ENCODE peak calls at places on chromosomes 3 and 15, in nine cellular contexts. Y is GM23248; M is G401; Q is heart right ventricle; R is stimulated activated CD4-positive, alpha-beta T cell treated with anti-CD3 and anti-CD28 coated beads, TNF-alpha, amount 100 ng/mL, for 4 hours; V is hypothalamus; K is naive thymus-derived CD8-positive, alpha-beta T cell; Z is pancreas; H is fibroblast of mammary gland. G is an unnamed sample.

GRCh38 chr3:81274671-81275070 is 486.8 kb downstream of the GBE1 start:
- DNase-seq in Z (no peak), R (no peak), V (no peak), H (no peak), Y (peak; percentile 22), Q (no peak), M (no peak), K (no peak), G (no peak)

GRCh38 chr3:47984089-47984759 is 32.0 kb downstream of the MAP4 start:
- DNase-seq in R (no peak), Q (no peak), Y (peak; percentile 91), V (no peak), H (peak; percentile 87), K (no peak), M (no peak), Z (no peak), G (no peak)

GRCh38 chr3:56858331-56858730 is 56.6 kb upstream of the ARHGEF3 start:
- DNase-seq in K (no peak), Y (no peak), V (no peak), R (no peak), H (no peak), Q (no peak), M (no peak), Z (no peak), G (no peak)

GRCh38 chr3:184472723-184473419 is 88.7 kb upstream of the EPHB3 start:
- DNase-seq in Y (no peak), Q (peak; percentile 50), V (no peak), K (peak; percentile 27), H (no peak), M (no peak), R (no peak), Z (no peak), G (no peak)

GRCh38 chr15:53586815-53587214 is 172.6 kb downstream of the WDR72 start:
- DNase-seq in R (no peak), V (peak; percentile 11), M (peak; percentile 22), H (peak; percentile 5), Y (no peak), Z (peak; percentile 73), Q (no peak), K (no peak), G (no peak)

GRCh38 chr3:153138267-153139210 is 23.5 kb upstream of the RAP2B start:
- DNase-seq in Q (peak; percentile 19), R (no peak), Z (peak; percentile 74), H (peak; percentile 94), Y (peak; percentile 95), V (no peak), K (no peak), M (no peak), G (no peak)

GRCh38 chr3:46857485-46858341 is 5.5 kb downstream of the MYL3 start:
- DNase-seq in M (no peak), H (no peak), Y (no peak), V (no peak), Z (no peak), K (no peak), R (no peak), Q (peak; percentile 4), G (no peak)

GRCh38 chr3:177523991-177524438 is 326.7 kb upstream of the TBL1XR1 start:
- DNase-seq in Q (no peak), K (no peak), R (no peak), M (no peak), Z (no peak), V (no peak), Y (no peak), H (peak; percentile 39), G (no peak)

GRCh38 chr15:40796508-40796907 is 10.4 kb upstream of the ZFYVE19 start:
- DNase-seq in H (no peak), Q (no peak), Y (no peak), R (no peak), Z (no peak), V (no peak), K (no peak), M (no peak), G (no peak)

GRCh38 chr3:139227165-139227564 is 116.7 kb upstream of the MRPS22 start:
- DNase-seq in H (no peak), R (no peak), V (no peak), M (peak; percentile 2), Y (no peak), Q (peak; percentile 75), K (no peak), Z (peak; percentile 93), G (no peak)

GRCh38 chr3:179655236-179655635 is 2.4 kb downstream of the USP13 start:
- DNase-seq in Z (no peak), Q (no peak), Y (no peak), K (no peak), M (no peak), V (no peak), R (no peak), H (no peak), G (no peak)

GRCh38 chr3:98980915-98981596 is 79.6 kb upstream of the DCBLD2 start:
- DNase-seq in H (peak; percentile 76), K (no peak), M (no peak), R (no peak), Q (no peak), V (no peak), Y (peak; percentile 78), Z (no peak), G (peak; percentile 7)

GRCh38 chr3:84925571-84925970 is 33.2 kb upstream of the CADM2 start:
- DNase-seq in Y (no peak), Z (no peak), M (no peak), V (no peak), Q (no peak), K (no peak), R (no peak), H (no peak), G (no peak)

GRCh38 chr3:57556459-57557087 is 499 bp downstream of the PDE12 start:
- DNase-seq in H (peak; percentile 24), V (peak; percentile 17), M (no peak), Q (no peak), Y (peak; percentile 64), Z (peak; percentile 39), K (no peak), R (no peak), G (peak; percentile 26)

GRCh38 chr3:76199382-76199781 is 414.0 kb upstream of the ZNF717 start:
- DNase-seq in M (no peak), Z (no peak), R (no peak), H (peak; percentile 2), Y (peak; percentile 16), V (no peak), K (no peak), Q (no peak), G (no peak)

GRCh38 chr15:62392411-62392810 is 227.3 kb upstream of the C2CD4B start:
- DNase-seq in Y (peak; percentile 53), Q (peak; percentile 34), Z (peak; percentile 16), K (no peak), H (peak; percentile 54), V (no peak), M (no peak), R (no peak), G (no peak)

GRCh38 chr15:28017423-28017924 is 81.6 kb downstream of the OCA2 start:
- DNase-seq in H (no peak), Z (no peak), Y (no peak), R (no peak), K (no peak), Q (no peak), V (no peak), M (peak; percentile 56), G (no peak)

GRCh38 chr3:126085841-126086240 is 1.9 kb upstream of the SLC41A3 start:
- DNase-seq in R (no peak), Q (no peak), M (no peak), K (no peak), V (no peak), H (no peak), Y (no peak), Z (no peak), G (no peak)

GRCh38 chr15:96330064-96330449 is 443 bp upstream of the NR2F2 start:
- DNase-seq in Q (no peak), K (no peak), R (no peak), Z (no peak), M (peak; percentile 68), Y (peak; percentile 95), V (no peak), H (peak; percentile 81), G (peak; percentile 23)

GRCh38 chr15:27097506-27097905 is 126.5 kb downstream of the GABRG3 start:
- DNase-seq in Y (no peak), V (no peak), K (no peak), M (no peak), H (no peak), Z (no peak), Q (no peak), R (no peak), G (no peak)

GRCh38 chr15:50077242-50077641 is 41.8 kb downstream of the ATP8B4 start:
- DNase-seq in R (no peak), V (no peak), Q (no peak), H (no peak), K (no peak), M (no peak), Y (no peak), Z (no peak), G (no peak)

GRCh38 chr15:73996939-73997338 is 2.4 kb downstream of the PML start:
- DNase-seq in Q (peak; percentile 44), K (peak; percentile 41), Z (no peak), V (no peak), Y (peak; percentile 77), H (peak; percentile 72), M (no peak), R (no peak), G (no peak)

GRCh38 chr3:13069495-13069894 is 3.7 kb downstream of the IQSEC1 start:
- DNase-seq in Y (no peak), R (no peak), Z (no peak), V (no peak), K (peak; percentile 66), H (no peak), Q (no peak), M (no peak), G (peak; percentile 36)

GRCh38 chr3:109098245-109098644 is 19.7 kb downstream of the MORC1 start:
- DNase-seq in Q (no peak), Z (peak; percentile 36), K (no peak), R (no peak), Y (no peak), V (no peak), H (no peak), M (no peak), G (no peak)

G was measured in T-helper 1 cell.